ENCODE peak calls at places on chromosome 11, in seven cellular contexts. K, X, S, F, O, P and E are unnamed samples.

GRCh38 chr11:1873048-1873812 is 18.5 kb downstream of the PRR33 start:
- DNase-seq in K (no peak), X (no peak), S (no peak), F (no peak), O (peak), P (no peak), E (no peak)

GRCh38 chr11:7019500-7020182 is 505 bp downstream of the ZNF214 start:
- DNase-seq in K (no peak), X (no peak), S (no peak), F (peak), O (peak), P (no peak), E (no peak)

GRCh38 chr11:7348432-7349298 is 97.0 kb downstream of the SYT9 start:
- DNase-seq in K (no peak), X (no peak), S (no peak), F (no peak), O (no peak), P (no peak), E (no peak)

GRCh38 chr11:22521226-22521625 is 104.4 kb downstream of the FANCF start:
- DNase-seq in K (no peak), X (no peak), S (no peak), F (no peak), O (no peak), P (no peak), E (no peak)

GRCh38 chr11:35792148-35792845 is 129.7 kb downstream of the TRIM44 start:
- DNase-seq in K (no peak), X (peak), S (no peak), F (no peak), O (no peak), P (no peak), E (no peak)

GRCh38 chr11:2762451-2762850 is 62.7 kb upstream of the KCNQ1OT1 start:
- DNase-seq in K (peak), X (peak), S (no peak), F (no peak), O (no peak), P (no peak), E (peak)

GRCh38 chr11:94629741-94630140 is 62.6 kb downstream of the PIWIL4 start:
- DNase-seq in K (no peak), X (no peak), S (no peak), F (no peak), O (no peak), P (no peak), E (no peak)

GRCh38 chr11:76939219-76939631 is 78.5 kb downstream of the ACER3 start:
- DNase-seq in K (no peak), X (no peak), S (no peak), F (no peak), O (no peak), P (no peak), E (no peak)

GRCh38 chr11:86261328-86261727 is 16.8 kb downstream of the EED start:
- DNase-seq in K (no peak), X (no peak), S (no peak), F (no peak), O (no peak), P (no peak), E (no peak)

GRCh38 chr11:128581908-128582307 is 5.5 kb downstream of the ETS1 start:
- DNase-seq in K (no peak), X (no peak), S (no peak), F (no peak), O (no peak), P (no peak), E (no peak)

GRCh38 chr11:95835351-95835750 is 45.1 kb downstream of the CEP57 start:
- DNase-seq in K (no peak), X (no peak), S (no peak), F (no peak), O (no peak), P (no peak), E (no peak)

GRCh38 chr11:112289588-112290461 is 29.2 kb upstream of the PLET1 start:
- DNase-seq in K (peak), X (peak), S (peak), F (peak), O (peak), P (no peak), E (peak)

DNA sequence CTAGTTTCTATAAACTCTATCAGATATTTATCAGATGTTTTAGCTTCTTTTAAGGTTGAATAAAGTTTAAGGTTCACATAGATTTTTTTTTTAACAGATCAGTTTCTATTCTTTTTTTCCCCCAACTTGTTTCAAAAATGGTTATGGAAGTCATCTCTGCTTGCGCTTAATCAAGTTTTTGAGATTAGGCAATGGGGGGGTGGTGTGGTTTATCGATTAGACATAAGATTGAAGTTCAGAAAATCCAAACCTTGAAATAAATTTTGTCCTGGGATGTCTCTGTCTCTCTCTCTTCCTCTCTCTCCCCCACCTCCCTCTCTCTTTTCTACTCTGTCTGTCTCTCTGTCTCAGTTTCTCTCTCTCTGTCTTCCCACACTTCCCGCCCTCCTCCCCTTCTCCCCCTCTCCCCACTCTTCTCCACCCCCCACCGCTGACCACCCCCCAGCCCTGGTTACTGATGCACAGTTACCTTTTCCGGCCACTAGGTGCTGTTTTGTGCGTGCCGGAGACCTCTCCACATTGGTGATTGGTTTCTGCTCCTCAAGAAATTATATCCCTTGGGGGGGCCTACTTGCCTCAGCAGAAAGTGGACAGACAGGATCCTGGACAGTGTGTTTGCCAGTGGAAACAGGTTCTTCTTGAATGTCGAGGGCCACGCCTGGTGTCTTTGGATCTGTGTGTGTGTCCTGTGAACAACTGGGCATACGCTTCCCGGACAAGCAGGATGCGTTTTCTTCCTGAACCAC is 29.7 kb upstream of the ANO1 start:
- DNase-seq in K (peak), X (no peak), S (peak), F (peak), O (no peak), P (no peak), E (peak)
- TF ChIP-seq CTCF in K (no peak), X (peak), S (no peak), F (no peak), O (no peak), P (peak), E (peak)

GRCh38 chr11:747176-748006 is at the start of gene TALDO1:
- DNase-seq in K (peak), X (peak), S (peak), F (peak), O (peak), P (peak), E (peak)
- TF ChIP-seq POLR2A in K (peak), X (no peak), S (peak), F (peak), O (peak), P (peak), E (peak)

GRCh38 chr11:124900464-124900863 is 2.8 kb upstream of the ROBO4 start:
- DNase-seq in K (no peak), X (no peak), S (peak), F (no peak), O (peak), P (no peak), E (no peak)
- TF ChIP-seq EP300 in K (no peak), X (no peak), S (no peak), F (no peak), O (no peak), P (no peak), E (no peak)

GRCh38 chr11:14262271-14262846 is 96.6 kb downstream of the RRAS2 start:
- DNase-seq in K (no peak), X (no peak), S (no peak), F (no peak), O (no peak), P (no peak), E (no peak)
- TF ChIP-seq CTCF in K (no peak), X (no peak), S (no peak), F (no peak), O (no peak), P (no peak), E (no peak)

GRCh38 chr11:61971177-61972111 is 4.0 kb upstream of the FTH1 start:
- DNase-seq in K (peak), X (peak), S (peak), F (peak), O (peak), P (peak), E (peak)
- TF ChIP-seq POLR2A in K (peak), X (no peak), S (no peak), F (peak), O (peak), P (no peak), E (no peak)

DNA sequence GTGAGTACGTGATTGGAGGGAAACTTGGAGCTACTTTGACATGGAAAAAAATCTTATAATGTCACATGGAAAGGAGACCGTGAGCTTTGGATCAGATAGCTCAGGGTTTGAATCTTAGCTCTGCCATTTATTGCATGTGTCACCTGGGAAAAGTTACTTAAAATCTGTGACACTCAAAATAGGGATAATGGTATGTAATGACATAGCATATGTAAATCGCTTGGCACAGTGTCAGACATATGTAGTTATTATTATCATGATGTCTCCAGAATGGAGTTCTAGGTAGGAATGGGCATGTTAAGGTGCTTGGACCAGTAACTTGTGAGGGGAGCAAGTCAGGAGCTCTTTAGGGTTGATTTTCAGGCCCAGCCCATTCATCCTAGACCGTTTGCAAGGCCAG is 75.8 kb downstream of the GRIK4 start:
- DNase-seq in K (no peak), X (no peak), S (no peak), F (no peak), O (no peak), P (no peak), E (no peak)
- TF ChIP-seq EP300 in K (no peak), X (no peak), S (no peak), F (no peak), O (no peak), P (no peak), E (no peak)

GRCh38 chr11:10678106-10678505 is 15.4 kb downstream of the IRAG1 start:
- DNase-seq in K (no peak), X (no peak), S (no peak), F (no peak), O (no peak), P (no peak), E (no peak)
- TF ChIP-seq CTCF in K (no peak), X (no peak), S (no peak), F (no peak), O (no peak), P (no peak), E (no peak)

DNA sequence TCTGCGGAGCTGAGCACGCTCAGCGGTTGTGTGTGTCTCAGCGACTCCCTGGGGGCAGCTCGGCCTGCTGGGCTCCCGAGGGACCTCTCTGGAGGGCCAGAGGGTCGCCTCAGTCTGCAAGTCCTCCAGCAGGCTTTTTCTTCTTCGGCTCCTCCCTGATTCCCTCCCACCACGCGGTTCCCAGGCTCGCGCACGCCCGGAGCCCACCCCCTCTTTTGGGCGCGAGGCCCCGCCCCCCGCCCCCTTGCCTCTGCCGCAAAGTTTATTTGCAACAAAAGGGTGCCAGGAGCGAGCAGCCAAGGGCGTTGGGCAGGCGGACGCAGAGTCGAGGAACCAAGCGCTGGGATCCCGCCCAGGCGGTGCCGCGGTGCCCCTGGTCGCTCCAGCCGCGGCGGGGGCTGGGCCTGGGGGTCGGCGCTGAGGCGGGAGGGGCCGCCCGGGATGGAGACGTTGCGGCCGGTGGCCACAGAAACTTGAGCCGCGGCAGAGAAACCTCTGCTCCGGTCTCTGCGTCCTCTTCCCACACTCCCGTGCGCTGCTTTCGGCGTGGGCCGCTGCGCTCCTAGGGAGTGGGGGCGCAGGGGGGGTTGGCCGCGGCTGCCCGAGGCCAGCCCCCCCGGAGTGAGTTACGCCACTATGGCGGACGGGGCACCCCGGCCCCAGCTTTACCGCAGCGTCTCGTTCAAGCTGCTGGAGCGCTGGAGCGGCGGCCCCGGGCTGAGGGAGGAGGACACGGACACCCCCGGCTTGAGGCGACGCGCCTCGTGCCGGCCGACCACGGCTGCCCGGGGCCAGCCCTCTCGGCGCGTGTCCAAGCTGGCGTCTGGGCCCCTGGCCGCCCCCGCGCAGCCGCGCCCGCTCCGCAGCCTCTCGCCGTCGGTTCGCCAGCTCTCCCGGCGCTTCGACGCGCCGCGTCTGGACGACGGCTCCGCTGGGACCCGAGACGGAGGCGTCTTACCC is at the start of gene ARHGEF17:
- DNase-seq in K (peak), X (peak), S (peak), F (peak), O (peak), P (no peak), E (no peak)
- TF ChIP-seq POLR2A in K (no peak), X (peak), S (no peak), F (no peak), O (no peak), P (no peak), E (no peak)